ENCODE peak calls at places on chromosomes 2 and 18, in six cellular contexts. D is AG09309; J is stomach; U is NCI-H2081; F is stimulated activated CD4-positive, alpha-beta T cell treated with anti-CD3 and anti-CD28 coated beads, TNF-alpha, amount 100 ng/mL, for 4 hours; B is fibroblast of the aortic adventitia. N is an unnamed sample.

GRCh38 chr18:7846315-7846714 is 279.2 kb downstream of the PTPRM start:
- DNase-seq in F (no peak), B (no peak), U (no peak), J (no peak), D (no peak), N (no peak)

GRCh38 chr2:236811062-236811656 is 241.5 kb downstream of the ACKR3 start:
- DNase-seq in F (no peak), B (no peak), J (no peak), D (no peak), U (no peak), N (no peak)

GRCh38 chr2:1136071-1136470 is 185.4 kb downstream of the SNTG2 start:
- DNase-seq in U (peak), F (no peak), J (no peak), D (no peak), B (no peak), N (no peak)

GRCh38 chr2:7356909-7357584 is 439.8 kb downstream of the RNF144A start:
- DNase-seq in J (peak), D (no peak), F (no peak), B (no peak), U (no peak), N (no peak)

GRCh38 chr2:218091743-218092142 is 22.7 kb downstream of the RUFY4 start:
- DNase-seq in D (no peak), B (no peak), J (no peak), U (no peak), F (no peak), N (no peak)

GRCh38 chr2:88170472-88170892 is 336 bp downstream of the THNSL2 start:
- DNase-seq in D (no peak), J (no peak), B (peak), U (no peak), F (no peak), N (peak)

GRCh38 chr2:29012211-29012681 is 31.1 kb downstream of the TOGARAM2 start:
- DNase-seq in J (peak), D (no peak), U (no peak), B (peak), F (no peak), N (peak)

GRCh38 chr2:228974169-228974568 is 296.9 kb downstream of the PID1 start:
- DNase-seq in F (no peak), J (no peak), B (no peak), U (no peak), D (no peak), N (no peak)

GRCh38 chr18:9333441-9334350 is 877 bp upstream of the TWSG1 start:
- DNase-seq in B (no peak), D (no peak), U (no peak), F (peak), J (no peak), N (no peak)

GRCh38 chr18:46632401-46633089 is 24.5 kb downstream of the LOXHD1 start:
- DNase-seq in B (peak), F (no peak), J (no peak), U (no peak), D (no peak), N (no peak)

GRCh38 chr2:8606226-8606625 is 75.6 kb upstream of the ID2 start:
- DNase-seq in D (no peak), J (no peak), B (no peak), U (no peak), F (no peak), N (no peak)

GRCh38 chr2:233821709-233822100 is 32.6 kb downstream of the HJURP start:
- DNase-seq in D (no peak), U (no peak), J (no peak), B (no peak), F (no peak), N (no peak)

GRCh38 chr2:9762941-9763340 is 80.3 kb upstream of the TAF1B start:
- DNase-seq in U (no peak), B (no peak), D (no peak), J (no peak), F (no peak), N (no peak)

GRCh38 chr18:9943311-9943710 is 29.5 kb downstream of the VAPA start:
- DNase-seq in B (no peak), D (no peak), F (no peak), J (no peak), U (peak), N (no peak)

GRCh38 chr2:66565291-66565690 is 130.4 kb downstream of the MEIS1 start:
- DNase-seq in F (no peak), B (peak), U (peak), J (no peak), D (no peak), N (no peak)

GRCh38 chr18:12652861-12653401 is 5.0 kb downstream of the SPIRE1 start:
- DNase-seq in B (peak), D (no peak), U (no peak), J (no peak), F (no peak), N (no peak)

GRCh38 chr2:239167766-239168444 is 232.9 kb downstream of the HDAC4 start:
- DNase-seq in F (no peak), U (no peak), D (no peak), J (no peak), B (no peak), N (no peak)

GRCh38 chr2:224058048-224058775 is 19.1 kb upstream of the SERPINE2 start:
- DNase-seq in D (no peak), U (no peak), F (no peak), J (no peak), B (no peak), N (no peak)

GRCh38 chr18:75276813-75277628 is 66.4 kb downstream of the TSHZ1 start:
- DNase-seq in J (no peak), D (peak), B (no peak), F (no peak), U (no peak), N (no peak)

GRCh38 chr18:32549248-32549842 is 78.7 kb upstream of the GAREM1 start:
- DNase-seq in D (no peak), F (peak), B (peak), J (peak), U (peak), N (no peak)

GRCh38 chr2:74703373-74703772 is 49.3 kb downstream of the SEMA4F start:
- DNase-seq in D (no peak), B (peak), F (no peak), U (no peak), J (no peak), N (no peak)

GRCh38 chr2:239223029-239223329 is 177.8 kb downstream of the HDAC4 start:
- DNase-seq in J (peak), B (peak), U (no peak), F (no peak), D (no peak), N (no peak)

GRCh38 chr2:131572175-131572574 is 44.5 kb downstream of the CCDC74A start:
- DNase-seq in B (no peak), D (no peak), J (no peak), F (no peak), U (no peak), N (no peak)

N was measured in stimulated activated effector memory CD8-positive, alpha-beta T cell treated with anti-CD3 and anti-CD28 coated beads, Interleukin-12 subunit alpha, Interleukin-12 subunit beta, amount 100 ng/mL, for 72 hours.